ENCODE peak calls at places on chromosomes 13 and 19, in nine cellular contexts. O, U, F, C, Z, L, D, B and K are unnamed samples.

GRCh38 chr13:44331446-44331845 is 42.2 kb upstream of the SERP2 start:
- DNase-seq in F (no peak), D (no peak), O (no peak), U (no peak), B (peak), Z (peak), L (no peak), C (no peak), K (no peak)

GRCh38 chr19:16834747-16835146 is 5.5 kb downstream of the SIN3B start:
- DNase-seq in O (peak), B (no peak), D (no peak), C (no peak), Z (no peak), L (no peak), F (no peak), U (no peak), K (no peak)

GRCh38 chr13:107907065-107907464 is 308.3 kb downstream of the LIG4 start:
- DNase-seq in Z (no peak), C (no peak), D (no peak), B (no peak), F (no peak), O (no peak), L (no peak), U (no peak), K (no peak)

GRCh38 chr19:28065026-28065425 is 1147.9 kb downstream of the UQCRFS1 start:
- DNase-seq in F (no peak), C (no peak), L (no peak), D (no peak), Z (no peak), B (no peak), O (peak), U (no peak), K (no peak)

GRCh38 chr19:54172764-54173699 is at the start of gene TMC4:
- DNase-seq in B (no peak), U (no peak), Z (peak), D (no peak), O (peak), L (no peak), F (no peak), C (no peak), K (no peak)

GRCh38 chr19:17490411-17490810 is 20.1 kb downstream of the SLC27A1 start:
- DNase-seq in Z (no peak), F (no peak), D (peak), U (no peak), O (no peak), C (no peak), B (no peak), L (no peak), K (peak)

GRCh38 chr13:45082964-45083363 is 37.3 kb upstream of the GTF2F2 start:
- DNase-seq in U (peak), L (no peak), F (no peak), Z (peak), C (no peak), O (peak), B (no peak), D (no peak), K (no peak)

GRCh38 chr13:110227864-110228643 is 78.9 kb downstream of the COL4A1 start:
- DNase-seq in F (no peak), C (no peak), Z (no peak), B (no peak), D (no peak), U (no peak), L (no peak), O (no peak), K (no peak)

GRCh38 chr13:46392967-46393366 is 5.9 kb upstream of the RUBCNL start:
- DNase-seq in O (no peak), F (no peak), B (no peak), C (peak), U (no peak), D (no peak), Z (no peak), L (no peak), K (no peak)

GRCh38 chr13:51629711-51630575 is 45.7 kb downstream of the WDFY2 start:
- DNase-seq in Z (no peak), U (no peak), L (no peak), D (no peak), B (no peak), O (peak), F (no peak), C (no peak), K (no peak)

GRCh38 chr13:80011448-80012212 is 329.3 kb downstream of the SPRY2 start:
- DNase-seq in F (no peak), Z (peak), O (no peak), L (no peak), B (no peak), D (no peak), C (no peak), U (no peak), K (no peak)

GRCh38 chr19:31351212-31352193 is 2.3 kb upstream of the TSHZ3 start:
- DNase-seq in F (peak), O (peak), L (no peak), B (no peak), C (no peak), U (no peak), Z (peak), D (no peak), K (peak)

GRCh38 chr19:31071157-31071855 is 277.9 kb downstream of the TSHZ3 start:
- DNase-seq in Z (no peak), B (no peak), O (no peak), L (peak), D (no peak), C (no peak), F (no peak), U (no peak), K (no peak)

GRCh38 chr13:31166591-31166990 is 4.9 kb upstream of the HSPH1 start:
- DNase-seq in Z (no peak), B (no peak), F (no peak), L (no peak), O (no peak), C (no peak), D (no peak), U (no peak), K (no peak)

GRCh38 chr13:68927387-68928026 is 1180.1 kb upstream of the ATXN8OS start:
- DNase-seq in D (no peak), B (peak), F (peak), C (no peak), Z (no peak), U (no peak), L (no peak), O (no peak), K (no peak)

GRCh38 chr13:50644081-50644871 is 199.2 kb downstream of the DLEU7 start:
- DNase-seq in F (no peak), D (no peak), O (no peak), Z (no peak), L (no peak), B (no peak), C (no peak), U (no peak), K (no peak)

GRCh38 chr19:632228-633067 is 889 bp downstream of the POLRMT start:
- DNase-seq in U (no peak), C (peak), D (no peak), Z (peak), L (no peak), F (peak), O (peak), B (peak), K (no peak)

GRCh38 chr13:39317284-39317683 is 279.0 kb downstream of the NHLRC3 start:
- DNase-seq in O (peak), B (no peak), L (no peak), F (no peak), D (no peak), Z (peak), U (no peak), C (no peak), K (no peak)

GRCh38 chr19:45200614-45201013 is 22.0 kb downstream of the BLOC1S3 start:
- DNase-seq in F (peak), L (no peak), O (peak), B (peak), Z (peak), C (no peak), D (no peak), U (no peak), K (no peak)

GRCh38 chr19:43773725-43774102 is 7.1 kb downstream of the KCNN4 start:
- DNase-seq in B (no peak), Z (no peak), D (no peak), L (no peak), O (no peak), F (peak), U (no peak), C (no peak), K (no peak)

GRCh38 chr19:44951179-44952159 is 3.7 kb upstream of the CLPTM1 start:
- DNase-seq in Z (peak), D (peak), O (peak), C (no peak), U (peak), F (peak), B (peak), L (no peak), K (peak)

GRCh38 chr13:66312312-66313087 is 917.6 kb downstream of the PCDH9 start:
- DNase-seq in L (no peak), O (no peak), D (no peak), B (no peak), F (no peak), C (no peak), U (peak), Z (peak), K (no peak)

DNA sequence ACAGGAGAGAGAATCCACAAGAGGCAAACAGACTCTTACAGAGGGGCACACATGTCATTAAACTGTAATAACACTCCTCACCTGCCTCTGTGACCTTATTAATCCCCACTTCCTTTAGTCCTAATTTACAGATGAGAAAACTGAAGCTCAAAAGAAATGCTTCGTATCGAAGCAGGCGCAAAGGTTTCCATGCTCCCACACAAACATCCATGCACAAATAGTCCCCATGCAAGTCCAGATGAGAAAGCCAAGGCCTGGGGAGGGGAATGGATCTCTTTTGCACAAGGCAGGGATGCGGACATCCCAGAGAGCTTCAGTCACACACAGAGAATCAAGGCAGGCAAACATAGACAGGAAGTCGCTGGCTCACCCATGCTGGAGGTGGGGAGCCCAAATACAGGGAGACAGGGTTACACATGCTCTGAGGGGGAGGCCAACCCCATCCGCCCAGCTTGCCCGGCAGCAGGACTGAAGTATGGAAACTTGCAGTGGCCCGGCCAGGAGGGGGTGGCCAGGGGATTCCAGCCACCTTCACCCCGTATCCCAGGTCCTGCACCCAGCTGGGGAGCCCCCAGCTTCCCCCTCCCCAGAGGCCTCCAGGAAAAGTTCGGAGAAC is 468 bp downstream of the S1PR5 start:
- DNase-seq in C (no peak), L (no peak), D (no peak), F (no peak), Z (no peak), U (no peak), B (no peak), O (peak), K (no peak)
- H3K4me3 ChIP-seq in C (no peak), L (peak), D (peak), F (peak), Z (peak), U (peak), B (no peak), O (peak), K (no peak)

DNA sequence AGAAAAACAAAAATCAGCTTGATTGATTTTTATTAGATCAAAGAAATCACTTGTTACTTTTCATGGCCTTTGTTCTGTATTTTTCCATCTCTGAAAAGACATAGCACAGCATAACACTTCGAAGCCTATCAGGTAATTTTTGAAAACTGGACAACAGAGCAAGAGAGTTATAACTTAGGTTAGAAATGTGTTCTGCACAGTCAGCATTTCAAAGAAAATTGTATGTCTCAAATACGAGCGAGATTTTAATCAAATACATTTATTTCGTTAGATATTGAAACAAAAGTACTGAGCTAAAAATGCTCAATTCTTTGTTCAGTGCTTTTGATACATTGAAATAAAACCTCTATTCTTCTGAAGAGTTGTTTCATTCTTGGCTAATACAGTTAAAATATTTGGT is 144.1 kb upstream of the SLC10A2 start:
- DNase-seq in B (no peak), O (no peak), Z (no peak), C (no peak), U (no peak), L (no peak), F (no peak), D (no peak), K (no peak)
- H3K4me3 ChIP-seq in B (no peak), O (no peak), Z (no peak), C (no peak), U (no peak), L (no peak), F (no peak), D (no peak), K (no peak)

DNA sequence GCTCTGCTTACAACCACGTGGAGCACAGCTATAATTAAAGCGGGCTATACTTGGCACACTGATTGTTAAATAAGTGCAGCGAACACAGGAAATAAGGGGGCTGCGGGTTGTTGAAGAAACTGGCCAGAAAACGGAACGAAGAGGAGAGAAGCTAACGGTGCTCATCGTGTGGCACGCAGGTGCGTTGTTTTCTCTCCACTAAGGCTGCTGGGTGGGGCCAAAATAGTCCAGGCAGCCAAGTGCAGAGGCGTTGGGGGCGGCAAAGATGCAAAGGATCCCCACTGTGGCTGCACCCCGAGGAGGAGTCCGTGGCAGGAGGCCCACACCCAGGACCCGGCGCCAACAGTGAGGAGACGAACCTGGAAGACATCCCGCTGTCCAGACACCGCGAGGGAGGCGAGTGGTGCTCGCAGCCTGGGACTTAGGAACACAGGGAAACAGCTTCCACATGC is 8.1 kb upstream of the ARL11 start:
- DNase-seq in L (no peak), F (no peak), C (peak), Z (no peak), O (peak), U (no peak), B (peak), D (no peak), K (peak)
- H3K4me3 ChIP-seq in L (no peak), F (no peak), C (peak), Z (no peak), O (peak), U (no peak), B (peak), D (no peak), K (no peak)

DNA sequence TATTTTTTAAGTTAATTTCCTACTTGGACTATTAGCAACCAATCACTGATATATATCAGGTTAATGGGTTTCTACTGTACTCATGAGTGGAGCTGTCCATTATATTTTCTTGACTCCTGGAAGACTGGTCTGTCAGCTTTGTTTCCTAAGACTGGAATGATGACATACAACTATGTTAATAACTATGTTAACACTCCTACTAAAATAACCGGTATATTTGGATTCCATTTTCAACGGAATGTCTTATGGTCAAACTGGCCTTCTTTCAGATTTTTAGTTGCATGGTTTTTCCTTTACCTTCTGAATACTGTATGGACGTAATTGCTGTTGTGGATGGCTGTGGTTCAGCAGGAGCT is 45.8 kb upstream of the GPI start:
- DNase-seq in B (no peak), C (no peak), Z (no peak), D (no peak), L (no peak), U (no peak), O (no peak), F (no peak), K (no peak)
- H3K4me3 ChIP-seq in B (no peak), C (no peak), Z (no peak), D (no peak), L (no peak), U (no peak), O (no peak), F (no peak), K (no peak)

DNA sequence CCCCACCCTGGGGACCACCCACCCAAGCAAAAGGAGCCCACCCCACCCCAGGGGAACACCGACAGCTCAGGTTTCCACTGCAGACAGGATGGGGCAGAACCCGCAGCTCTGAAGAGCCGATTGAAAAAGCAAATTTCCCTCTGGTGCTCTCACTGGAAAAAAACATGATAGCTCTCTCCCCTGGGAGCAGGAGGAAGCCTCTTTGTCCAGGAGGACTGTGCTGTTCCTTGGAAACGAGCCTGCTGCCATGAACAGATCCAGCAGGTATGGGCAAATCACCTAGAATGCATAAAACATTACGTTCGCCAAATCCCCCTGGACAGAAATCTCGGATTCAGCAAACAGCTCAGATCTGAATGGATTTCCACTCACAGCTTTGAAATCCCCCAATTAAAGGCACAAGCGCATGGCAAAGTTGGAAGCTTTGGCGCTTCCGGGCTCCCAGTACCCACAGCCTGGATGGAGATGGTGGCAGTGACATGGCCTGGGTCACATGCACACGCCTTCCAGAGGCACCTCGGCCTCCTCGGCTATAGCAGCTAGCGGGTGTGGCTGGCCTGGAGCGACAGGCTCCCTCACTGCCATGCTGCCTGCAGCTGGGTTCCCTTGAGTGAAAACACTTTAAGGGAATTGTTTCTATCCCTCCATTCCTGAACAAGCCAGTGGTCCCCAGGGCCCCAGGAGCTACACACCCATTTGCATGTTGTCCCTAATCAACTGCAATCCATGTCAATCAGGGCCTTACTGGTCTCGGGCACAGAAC is 59.1 kb downstream of the CEBPG start:
- DNase-seq in Z (no peak), F (no peak), L (no peak), C (no peak), U (no peak), B (no peak), O (no peak), D (no peak), K (no peak)
- H3K4me3 ChIP-seq in Z (no peak), F (no peak), L (no peak), C (no peak), U (no peak), B (no peak), O (no peak), D (no peak), K (no peak)

GRCh38 chr19:2552859-2553258 is 76.9 kb downstream of the GADD45B start:
- DNase-seq in Z (no peak), B (peak), F (no peak), U (no peak), D (peak), L (no peak), O (peak), C (peak), K (peak)
- H3K4me3 ChIP-seq in Z (no peak), B (peak), F (no peak), U (no peak), D (peak), L (no peak), O (peak), C (no peak), K (peak)

GRCh38 chr19:39506944-39507714 is 7.8 kb upstream of the SELENOV start:
- DNase-seq in O (peak), B (no peak), U (no peak), D (peak), C (peak), L (no peak), Z (peak), F (peak), K (no peak)
- H3K4me3 ChIP-seq in O (peak), B (no peak), U (peak), D (peak), C (peak), L (peak), Z (peak), F (peak), K (no peak)

DNA sequence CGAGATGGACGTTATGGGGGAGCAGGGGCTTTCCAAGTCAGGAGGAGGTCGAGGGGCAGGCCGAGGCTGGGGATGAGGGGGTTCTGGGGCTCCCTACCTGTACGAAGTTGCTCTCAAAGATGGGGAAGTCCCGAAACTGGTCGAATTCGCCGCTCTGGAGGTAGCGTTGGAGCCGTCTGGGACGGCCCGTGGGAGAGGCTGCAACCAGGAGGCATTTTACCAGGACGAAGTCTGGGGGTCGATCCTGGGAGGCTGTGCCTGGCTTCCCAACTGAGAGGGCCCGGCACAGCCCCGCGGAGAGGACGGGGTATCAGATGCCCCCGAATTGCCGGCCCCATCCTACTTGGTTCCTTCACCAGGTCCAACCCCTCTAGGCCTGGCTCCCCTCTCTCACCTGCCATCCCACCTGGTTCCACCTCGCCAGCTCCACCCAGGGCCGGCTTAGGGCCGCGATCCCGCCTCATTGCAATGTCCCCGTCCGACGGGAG is 527 bp upstream of the EMC10 start:
- DNase-seq in C (no peak), D (no peak), U (no peak), L (no peak), Z (no peak), B (no peak), O (no peak), F (no peak), K (no peak)
- H3K4me3 ChIP-seq in C (no peak), D (no peak), U (no peak), L (no peak), Z (no peak), B (no peak), O (no peak), F (peak), K (no peak)